ENCODE peak calls at places on chromosomes 11 and 22, in nine cellular contexts. X is NB4, U is adrenal gland, P is IMR-90, C is spleen, R is ovary, S is uterus, W is A549, Z is HepG2. M is an unnamed sample.

GRCh38 chr11:69744435-69744834 is 30.7 kb downstream of the FGF4 start:
- DNase-seq in X (no peak), U (no peak), P (peak; percentile 78), C (no peak), R (no peak), S (no peak), W (peak; percentile 16), Z (peak; percentile 69), M (no peak)

GRCh38 chr11:33197915-33198727 is 36.8 kb upstream of the CSTF3 start:
- DNase-seq in X (peak; percentile 18), U (no peak), P (no peak), C (no peak), R (no peak), S (no peak), W (no peak), Z (no peak), M (no peak)

GRCh38 chr11:83033972-83034672 is 37.6 kb downstream of the RAB30 start:
- DNase-seq in X (no peak), U (peak; percentile 50), P (peak; percentile 71), C (no peak), R (peak; percentile 52), S (peak; percentile 54), W (no peak), Z (no peak), M (peak; percentile 67)

GRCh38 chr11:33875621-33876294 is 16.1 kb downstream of the LMO2 start:
- DNase-seq in X (no peak), U (no peak), P (no peak), C (peak; percentile 33), R (no peak), S (no peak), W (no peak), Z (no peak), M (no peak)

GRCh38 chr11:88484873-88485621 is 147.5 kb upstream of the CTSC start:
- DNase-seq in X (peak; percentile 76), U (peak; percentile 26), P (peak; percentile 23), C (peak; percentile 74), R (no peak), S (no peak), W (peak; percentile 58), Z (peak; percentile 50), M (peak; percentile 53)

GRCh38 chr11:130874955-130875531 is 41.2 kb downstream of the SNX19 start:
- DNase-seq in X (no peak), U (no peak), P (no peak), C (no peak), R (no peak), S (no peak), W (no peak), Z (no peak), M (no peak)

GRCh38 chr22:38202437-38203089 is 769 bp downstream of the MAFF start:
- DNase-seq in X (peak; percentile 76), U (peak; percentile 90), P (peak; percentile 92), C (peak; percentile 93), R (peak; percentile 96), S (peak; percentile 93), W (peak; percentile 60), Z (peak; percentile 50), M (peak; percentile 73)

GRCh38 chr11:57116654-57117053 is 65.1 kb upstream of the LRRC55 start:
- DNase-seq in X (peak; percentile 60), U (peak; percentile 39), P (peak; percentile 44), C (no peak), R (no peak), S (no peak), W (peak; percentile 54), Z (peak; percentile 25), M (peak; percentile 54)

GRCh38 chr11:82703796-82704195 is 29.9 kb downstream of the FAM181B start:
- DNase-seq in X (no peak), U (no peak), P (no peak), C (no peak), R (no peak), S (no peak), W (no peak), Z (no peak), M (no peak)

GRCh38 chr11:1449516-1450270 is 36.9 kb downstream of the MOB2 start:
- DNase-seq in X (no peak), U (no peak), P (no peak), C (no peak), R (no peak), S (no peak), W (no peak), Z (no peak), M (no peak)

GRCh38 chr22:30265131-30265720 is 1.4 kb downstream of the OSM start:
- DNase-seq in X (peak; percentile 32), U (no peak), P (no peak), C (peak; percentile 85), R (no peak), S (no peak), W (no peak), Z (no peak), M (no peak)

GRCh38 chr22:30267382-30268302 is 991 bp upstream of the OSM start:
- DNase-seq in X (peak; percentile 83), U (no peak), P (no peak), C (peak; percentile 89), R (no peak), S (no peak), W (no peak), Z (no peak), M (no peak)

GRCh38 chr22:30266445-30267381 is at the start of gene OSM:
- DNase-seq in X (peak; percentile 92), U (peak; percentile 50), P (no peak), C (peak; percentile 97), R (no peak), S (no peak), W (no peak), Z (no peak), M (peak; percentile 82)

GRCh38 chr22:30263883-30264282 is 2.8 kb downstream of the OSM start:
- DNase-seq in X (no peak), U (no peak), P (no peak), C (no peak), R (no peak), S (no peak), W (no peak), Z (no peak), M (no peak)

DNA sequence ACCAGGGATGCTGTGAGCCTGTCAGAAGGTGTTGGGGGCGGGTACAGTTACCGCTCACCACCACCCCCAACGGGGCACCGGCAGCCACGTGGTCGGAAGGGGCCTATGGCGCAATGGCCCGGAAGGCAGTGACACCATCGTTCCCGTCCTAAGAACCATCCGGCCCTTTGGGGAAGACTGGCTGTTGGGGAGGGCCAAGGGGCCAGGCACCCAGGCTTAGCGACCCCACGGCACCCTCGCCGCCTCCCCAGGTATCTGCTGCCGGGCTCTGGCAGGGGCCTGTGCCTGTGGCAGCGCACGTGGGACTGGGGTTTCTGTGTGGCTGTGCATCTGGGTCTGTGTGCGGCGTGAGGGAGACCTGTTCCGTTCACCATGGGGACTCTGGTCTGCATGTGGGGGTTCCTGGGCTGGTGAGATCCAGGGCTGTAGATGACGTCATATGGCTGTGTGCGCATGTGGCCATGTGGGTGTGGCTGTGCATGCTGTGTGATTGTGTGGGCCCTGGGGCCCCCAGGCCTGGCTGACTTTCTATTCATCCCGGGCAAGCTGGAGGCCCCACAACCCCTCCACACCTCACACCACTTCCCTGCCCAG is 703 bp downstream of the OSM start:
- DNase-seq in X (peak; percentile 96), U (no peak), P (no peak), C (peak; percentile 98), R (no peak), S (no peak), W (no peak), Z (no peak), M (no peak)
- H3K4me3 ChIP-seq in X (peak overlapping the region; percentile 74), U (no peak overlapping the region), P (no peak overlapping the region), C (peak overlapping the region; percentile 53), R (no peak overlapping the region), S (no peak overlapping the region), W (no peak overlapping the region), Z (no peak overlapping the region), M (peak overlapping the region; percentile 52)

GRCh38 chr11:61579398-61580291 is 1.2 kb downstream of the SYT7 start:
- DNase-seq in X (peak; percentile 37), U (no peak), P (no peak), C (no peak), R (no peak), S (no peak), W (no peak), Z (no peak), M (no peak)
- TF ChIP-seq CTCF in X (peak; percentile 4), U (no peak), P (no peak), C (no peak), R (no peak), S (no peak), W (no peak), Z (peak; percentile 14), M (no peak)

DNA sequence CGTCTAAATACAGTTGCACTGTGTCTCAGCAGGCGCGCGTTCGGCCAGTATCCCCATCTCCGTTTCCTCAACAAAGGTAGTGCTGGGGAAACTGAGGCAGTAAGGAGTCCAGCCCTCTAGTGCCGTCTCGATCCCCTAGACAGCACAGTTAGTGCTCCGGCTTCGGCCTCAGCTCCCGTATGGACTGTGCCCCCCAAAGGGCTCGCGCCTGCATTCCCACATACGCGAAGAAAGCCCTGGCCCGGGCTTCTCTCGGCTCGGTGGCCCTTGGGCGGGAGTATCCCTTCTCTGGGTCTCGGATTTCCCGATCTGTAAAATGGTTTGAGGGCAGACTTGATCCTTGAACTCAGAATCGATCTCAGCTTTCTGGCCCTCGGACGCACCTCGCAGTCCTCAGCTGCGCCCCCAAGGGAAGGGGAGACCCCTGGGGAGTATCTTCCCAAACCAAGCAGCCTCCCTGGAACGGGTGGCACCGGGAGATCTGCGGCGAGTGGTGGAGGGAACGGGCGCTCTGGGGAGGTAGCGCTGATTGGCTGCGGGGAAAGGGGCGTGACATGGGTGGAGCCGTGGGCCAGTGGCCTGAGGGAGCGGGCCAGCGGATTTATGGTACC is 759 bp upstream of the PEX16 start:
- DNase-seq in X (peak; percentile 80), U (peak; percentile 90), P (peak; percentile 64), C (peak; percentile 95), R (peak; percentile 88), S (peak; percentile 88), W (peak; percentile 66), Z (peak; percentile 63), M (peak; percentile 92)
- TF ChIP-seq POLR2A in X (peak; percentile 63), U (no peak), P (no peak), C (no peak), R (peak; percentile 80), S (peak; percentile 76), W (peak; percentile 59), Z (peak; percentile 79), M (peak; percentile 79)

GRCh38 chr11:31816467-31817053 is 5.4 kb upstream of the PAX6 start:
- DNase-seq in X (no peak), U (no peak), P (no peak), C (no peak), R (no peak), S (no peak), W (no peak), Z (no peak), M (no peak)
- H3K4me3 ChIP-seq in X (no peak overlapping the region), U (no peak overlapping the region), P (no peak overlapping the region), C (peak overlapping the region; percentile 26), R (no peak overlapping the region), S (peak overlapping the region; percentile 12), W (peak overlapping the region; percentile 38), Z (no peak overlapping the region), M (peak overlapping the region; percentile 38)

GRCh38 chr22:39212721-39213376 is 31.9 kb downstream of the PDGFB start:
- DNase-seq in X (peak; percentile 44), U (no peak), P (no peak), C (peak; percentile 44), R (no peak), S (peak; percentile 12), W (peak; percentile 69), Z (peak; percentile 52), M (peak; percentile 23)
- TF ChIP-seq CTCF in X (peak; percentile 9), U (no peak), P (no peak), C (no peak), R (no peak), S (no peak), W (no peak), Z (peak; percentile 33), M (no peak)

M was measured in Peyer's patch.